ENCODE peak calls at places on chromosomes 4 and X, in five cellular contexts. J, S, L, Y and N are unnamed samples.

GRCh38 chr4:148007789-148008188 is 275.9 kb downstream of the ARHGAP10 start:
- DNase-seq in J (no peak), S (no peak), L (no peak), Y (no peak), N (no peak)

GRCh38 chrX:35890699-35891098 is 28.8 kb upstream of the CFAP47 start:
- DNase-seq in J (no peak), S (no peak), L (peak; percentile 7), Y (no peak), N (no peak)

GRCh38 chr4:15006416-15007024 is 4.2 kb downstream of the CPEB2 start:
- DNase-seq in J (no peak), S (no peak), L (peak; percentile 14), Y (no peak), N (no peak)

GRCh38 chr4:99395595-99396364 is 39.4 kb downstream of the ADH7 start:
- DNase-seq in J (no peak), S (no peak), L (no peak), Y (no peak), N (no peak)

GRCh38 chr4:2275546-2276251 is 13.8 kb upstream of the MXD4 start:
- DNase-seq in J (peak; percentile 61), S (no peak), L (no peak), Y (peak; percentile 35), N (no peak)

GRCh38 chr4:38605794-38606586 is 58.0 kb upstream of the KLF3 start:
- DNase-seq in J (no peak), S (no peak), L (peak; percentile 24), Y (no peak), N (no peak)

GRCh38 chrX:29257516-29257915 is 670.3 kb downstream of the IL1RAPL1 start:
- DNase-seq in J (no peak), S (no peak), L (no peak), Y (no peak), N (no peak)

GRCh38 chr4:182555997-182556418 is 312.8 kb downstream of the TENM3 start:
- DNase-seq in J (no peak), S (no peak), L (no peak), Y (no peak), N (no peak)

GRCh38 chrX:130144509-130144908 is 21.1 kb downstream of the AIFM1 start:
- DNase-seq in J (no peak), S (no peak), L (no peak), Y (no peak), N (no peak)

GRCh38 chrX:63918611-63919010 is 133.6 kb upstream of the ARHGEF9 start:
- DNase-seq in J (no peak), S (no peak), L (no peak), Y (no peak), N (no peak)

GRCh38 chr4:4671774-4672349 is 130.0 kb upstream of the STX18 start:
- DNase-seq in J (no peak), S (no peak), L (no peak), Y (no peak), N (no peak)

GRCh38 chr4:700587-701264 is 4.9 kb upstream of the PCGF3 start:
- DNase-seq in J (peak; percentile 74), S (no peak), L (no peak), Y (peak; percentile 45), N (no peak)

GRCh38 chr4:148054275-148054674 is 322.4 kb downstream of the ARHGAP10 start:
- DNase-seq in J (no peak), S (no peak), L (no peak), Y (no peak), N (no peak)

GRCh38 chr4:45484740-45485139 is 639.1 kb downstream of the GABRG1 start:
- DNase-seq in J (no peak), S (no peak), L (no peak), Y (no peak), N (no peak)

GRCh38 chr4:179076865-179077264 is 1634.6 kb upstream of the AGA start:
- DNase-seq in J (no peak), S (no peak), L (no peak), Y (no peak), N (no peak)

GRCh38 chr4:179071120-179071519 is 1628.9 kb upstream of the AGA start:
- DNase-seq in J (no peak), S (no peak), L (no peak), Y (no peak), N (no peak)
- TF ChIP-seq POLR2AphosphoS5 in J (no peak), S (no peak), L (no peak), Y (no peak), N (no peak)

DNA sequence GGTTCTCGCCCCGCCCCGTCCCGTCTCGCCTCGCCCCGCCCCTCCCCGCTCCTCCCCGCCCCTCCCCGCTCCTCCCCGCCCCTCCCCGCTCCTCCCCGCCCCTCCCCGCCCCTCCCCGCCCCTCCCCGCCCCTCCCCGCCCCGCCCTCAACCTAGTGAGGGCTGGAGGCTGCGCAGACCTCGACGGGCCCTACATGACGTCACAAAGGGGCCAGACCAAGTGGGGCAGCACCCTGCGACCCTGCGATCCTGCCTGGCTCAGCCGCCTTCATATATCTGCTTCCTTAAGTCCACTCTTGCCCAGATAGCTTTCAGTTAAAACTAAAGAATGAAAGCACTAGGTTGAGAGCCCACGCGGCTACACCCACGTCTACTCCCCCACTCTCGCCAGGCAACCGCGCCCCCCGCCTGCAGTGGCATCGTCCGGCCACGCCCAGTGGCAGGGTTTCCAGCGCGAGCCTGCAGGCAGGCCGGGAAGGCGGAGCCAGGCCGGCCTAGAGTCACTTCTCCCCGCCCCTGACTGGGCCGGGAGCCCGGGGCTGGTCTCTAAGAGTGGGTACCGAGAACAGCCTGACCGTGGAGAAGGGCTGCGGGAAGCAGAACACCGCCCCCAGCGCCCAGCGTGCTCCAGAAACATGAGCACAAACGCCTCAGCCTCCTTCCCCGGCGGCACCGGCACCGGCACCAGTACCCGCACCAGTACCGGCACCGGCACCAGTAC is 1.5 kb upstream of the MAOA start:
- DNase-seq in J (peak; percentile 96), S (peak; percentile 61), L (peak; percentile 82), Y (peak; percentile 97), N (peak; percentile 58)
- TF ChIP-seq POLR2A in J (peak; percentile 49), S (no peak), L (no peak), Y (peak; percentile 25), N (no peak)

GRCh38 chrX:136147320-136147901 is at the start of gene FHL1:
- DNase-seq in J (peak; percentile 86), S (peak; percentile 32), L (peak; percentile 84), Y (peak; percentile 90), N (peak; percentile 27)
- TF ChIP-seq POLR2AphosphoS5 in J (peak; percentile 52), S (no peak), L (no peak), Y (peak; percentile 73), N (no peak)

GRCh38 chrX:41085105-41085882 is at the start of gene USP9X:
- DNase-seq in J (peak; percentile 98), S (peak; percentile 57), L (peak; percentile 79), Y (peak; percentile 98), N (peak; percentile 38)
- TF ChIP-seq POLR2A in J (peak; percentile 70), S (peak; percentile 70), L (peak; percentile 34), Y (peak; percentile 19), N (no peak)

GRCh38 chrX:69083361-69083760 is 81.9 kb downstream of the PJA1 start:
- DNase-seq in J (peak; percentile 40), S (no peak), L (no peak), Y (no peak), N (no peak)
- TF ChIP-seq POLR2AphosphoS5 in J (no peak), S (no peak), L (no peak), Y (no peak), N (no peak)